ENCODE peak calls at places on chromosomes 16 and 17, in four cellular contexts. T is neural crest cell, P is amygdala, G is keratinocyte. Q is an unnamed sample.

GRCh38 chr17:5793899-5794298 is 209.6 kb upstream of the NLRP1 start:
- DNase-seq in T (no peak), P (no peak), G (no peak), Q (no peak)

GRCh38 chr17:8939496-8940334 is 25.8 kb downstream of the PIK3R5 start:
- DNase-seq in T (no peak), P (no peak), G (no peak), Q (no peak)

GRCh38 chr17:1188812-1189211 is 9.0 kb upstream of the ABR start:
- DNase-seq in T (no peak), P (no peak), G (no peak), Q (peak; percentile 43)

GRCh38 chr17:62824290-62825135 is 16.4 kb upstream of the MARCHF10 start:
- DNase-seq in T (no peak), P (no peak), G (peak; percentile 44), Q (no peak)

GRCh38 chr16:56111100-56111499 is 80.2 kb upstream of the GNAO1 start:
- DNase-seq in T (no peak), P (no peak), G (no peak), Q (no peak)

GRCh38 chr17:61352771-61353170 is 46.9 kb upstream of the TBX2 start:
- DNase-seq in T (no peak), P (no peak), G (no peak), Q (no peak)

GRCh38 chr16:67170948-67171649 is 761 bp downstream of the NOL3 start:
- DNase-seq in T (no peak), P (no peak), G (no peak), Q (no peak)

GRCh38 chr17:27276653-27277156 is 17.2 kb upstream of the WSB1 start:
- DNase-seq in T (peak; percentile 44), P (no peak), G (no peak), Q (no peak)

GRCh38 chr16:26672206-26672605 is 394.5 kb upstream of the C16orf82 start:
- DNase-seq in T (no peak), P (no peak), G (no peak), Q (no peak)

GRCh38 chr17:29828676-29829291 is 101.2 kb downstream of the SSH2 start:
- DNase-seq in T (no peak), P (no peak), G (no peak), Q (no peak)

GRCh38 chr16:4700997-4701743 is 7.8 kb downstream of the NUDT16L1 start:
- DNase-seq in T (no peak), P (no peak), G (no peak), Q (no peak)

GRCh38 chr17:1047177-1047885 is 50.4 kb downstream of the TIMM22 start:
- DNase-seq in T (no peak), P (no peak), G (no peak), Q (no peak)

GRCh38 chr16:83068686-83069085 is 441.9 kb downstream of the CDH13 start:
- DNase-seq in T (no peak), P (no peak), G (no peak), Q (no peak)

GRCh38 chr16:81694494-81695285 is 84.4 kb upstream of the PLCG2 start:
- DNase-seq in T (no peak), P (no peak), G (no peak), Q (no peak)

GRCh38 chr16:35574454-35575431 is 2115.3 kb downstream of the TP53TG3F start:
- DNase-seq in T (no peak), P (no peak), G (no peak), Q (no peak)

GRCh38 chr16:81558444-81559175 is 114.0 kb downstream of the CMIP start:
- DNase-seq in T (no peak), P (no peak), G (no peak), Q (no peak)

GRCh38 chr16:84271866-84272265 is 22.8 kb upstream of the WFDC1 start:
- DNase-seq in T (no peak), P (no peak), G (no peak), Q (no peak)

GRCh38 chr17:82062984-82063368 is 2.6 kb downstream of the DUS1L start:
- DNase-seq in T (no peak), P (no peak), G (no peak), Q (no peak)

GRCh38 chr16:1665829-1666228 is 12.2 kb upstream of the JPT2 start:
- DNase-seq in T (no peak), P (no peak), G (no peak), Q (no peak)

GRCh38 chr17:31724619-31725018 is 134.4 kb downstream of the COPRS start:
- DNase-seq in T (no peak), P (no peak), G (no peak), Q (no peak)

GRCh38 chr17:43958953-43959352 is 5.2 kb upstream of the PYY start:
- DNase-seq in T (no peak), P (no peak), G (no peak), Q (no peak)

GRCh38 chr16:9345046-9345445 is 253.6 kb downstream of the HAPSTR1 start:
- DNase-seq in T (no peak), P (no peak), G (no peak), Q (no peak)

GRCh38 chr16:66740010-66740409 is 11.4 kb downstream of the DYNC1LI2 start:
- DNase-seq in T (peak; percentile 33), P (no peak), G (no peak), Q (no peak)

GRCh38 chr16:13638218-13638617 is 281.7 kb upstream of the ERCC4 start:
- DNase-seq in T (no peak), P (no peak), G (no peak), Q (no peak)

GRCh38 chr16:86396918-86397317 is 113.4 kb upstream of the FOXF1 start:
- DNase-seq in T (no peak), P (no peak), G (no peak), Q (no peak)

GRCh38 chr16:11025120-11025531 is 80.8 kb downstream of the CLEC16A start:
- DNase-seq in T (no peak), P (no peak), G (no peak), Q (no peak)